ENCODE peak calls at places on chromosomes 3 and 15, in five cellular contexts. A is adrenal gland, U is adipocyte, T is GM23248, M is heart right ventricle. Y is an unnamed sample. For H3K4me1, the result is how much of the 10 kb centered on the place peaks cover.

GRCh38 chr3:124826703-124827102 is 60.5 kb downstream of the ITGB5 start:
- DNase-seq in A (no peak), U (peak), T (peak), M (no peak), Y (no peak)

GRCh38 chr15:46091860-46092450 is 457.1 kb downstream of the SQOR start:
- DNase-seq in A (no peak), U (peak), T (peak), M (peak), Y (peak)

GRCh38 chr15:84645997-84646396 is 8.1 kb downstream of the WDR73 start:
- DNase-seq in A (no peak), U (no peak), T (no peak), M (no peak), Y (no peak)

GRCh38 chr3:194396561-194396896 is 2.5 kb downstream of the GP5 start:
- DNase-seq in A (no peak), U (no peak), T (peak), M (no peak), Y (no peak)

GRCh38 chr3:122977645-122978466 is 49.7 kb downstream of the SEMA5B start:
- DNase-seq in A (no peak), U (peak), T (peak), M (peak), Y (peak)

GRCh38 chr15:75606711-75607684 is 18.5 kb downstream of the SNUPN start:
- DNase-seq in A (no peak), U (no peak), T (peak), M (no peak), Y (no peak)

GRCh38 chr3:45969152-45969551 is 25.9 kb downstream of the CXCR6 start:
- DNase-seq in A (no peak), U (no peak), T (no peak), M (no peak), Y (no peak)

GRCh38 chr3:95097493-95097892 is 1034.6 kb downstream of the NSUN3 start:
- DNase-seq in A (no peak), U (peak), T (no peak), M (no peak), Y (no peak)

GRCh38 chr15:39145854-39146253 is 435.0 kb upstream of the THBS1 start:
- DNase-seq in A (no peak), U (peak), T (peak), M (no peak), Y (no peak)

GRCh38 chr3:53495518-53496501 is 1.4 kb downstream of the CACNA1D start:
- DNase-seq in A (no peak), U (no peak), T (no peak), M (no peak), Y (no peak)

GRCh38 chr3:2099028-2099671 is 484 bp downstream of the CNTN4 start:
- DNase-seq in A (no peak), U (no peak), T (peak), M (no peak), Y (peak)

GRCh38 chr15:31197497-31198414 is 96.2 kb upstream of the TRPM1 start:
- DNase-seq in A (no peak), U (peak), T (peak), M (no peak), Y (no peak)

GRCh38 chr15:63597033-63597790 is at the start of gene FBXL22:
- DNase-seq in A (no peak), U (no peak), T (peak), M (peak), Y (peak)

GRCh38 chr3:196341142-196341541 is 3.0 kb upstream of the TM4SF19 start:
- DNase-seq in A (no peak), U (peak), T (peak), M (no peak), Y (no peak)

GRCh38 chr3:9754678-9755077 is 4.9 kb downstream of the OGG1 start:
- DNase-seq in A (no peak), U (no peak), T (no peak), M (no peak), Y (peak)

GRCh38 chr3:98561727-98562521 is 30.1 kb downstream of the GPR15 start:
- DNase-seq in A (no peak), U (no peak), T (peak), M (no peak), Y (no peak)

GRCh38 chr15:51335538-51335961 is 2.8 kb downstream of the CYP19A1 start:
- DNase-seq in A (no peak), U (no peak), T (no peak), M (no peak), Y (no peak)
- H3K4me1 ChIP-seq in A (under half), U (under half), T (under half), M (under half), Y (under half)

DNA sequence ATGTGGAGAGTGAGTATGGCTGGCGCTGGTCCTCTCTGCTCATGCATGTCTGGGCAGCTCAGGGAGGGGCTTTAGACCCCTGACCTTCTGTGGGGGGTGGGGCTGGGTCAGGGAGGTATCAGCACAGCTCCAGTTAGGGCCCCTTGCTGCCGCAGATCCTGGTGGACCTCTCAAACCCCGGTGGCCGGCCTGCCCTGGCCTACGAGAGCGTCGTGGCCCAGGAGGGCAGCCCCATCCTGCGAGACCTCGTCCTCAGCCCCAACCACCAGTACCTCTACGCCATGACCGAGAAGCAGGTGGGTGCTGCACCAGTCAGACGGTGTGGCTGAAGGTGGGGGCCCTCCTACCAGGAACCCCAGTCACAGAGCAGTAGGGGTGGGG is 20.2 kb downstream of the PLXNA1 start:
- DNase-seq in A (no peak), U (no peak), T (no peak), M (no peak), Y (no peak)
- H3K4me1 ChIP-seq in A (under half), U (under half), T (under half), M (under half), Y (under half)

GRCh38 chr3:207973-208372 is 11.4 kb downstream of the CHL1 start:
- DNase-seq in A (no peak), U (no peak), T (no peak), M (no peak), Y (no peak)

GRCh38 chr3:217436-217835 is 20.9 kb downstream of the CHL1 start:
- DNase-seq in A (no peak), U (no peak), T (no peak), M (no peak), Y (no peak)

GRCh38 chr3:217948-218347 is 21.4 kb downstream of the CHL1 start:
- DNase-seq in A (no peak), U (no peak), T (no peak), M (no peak), Y (no peak)

GRCh38 chr3:210649-211048 is 14.1 kb downstream of the CHL1 start:
- DNase-seq in A (no peak), U (no peak), T (no peak), M (no peak), Y (no peak)

GRCh38 chr3:212432-212831 is 15.9 kb downstream of the CHL1 start:
- DNase-seq in A (no peak), U (no peak), T (no peak), M (no peak), Y (no peak)
- H3K4me1 ChIP-seq in A (under half), U (under half), T (under half), M (under half), Y (under half)

GRCh38 chr15:36117394-36117793 is 462.0 kb upstream of the CDIN1 start:
- DNase-seq in A (no peak), U (no peak), T (no peak), M (no peak), Y (no peak)
- H3K4me1 ChIP-seq in A (under half), U (under half), T (under half), M (under half), Y (under half)

Y was measured in right cardiac atrium.